ENCODE peak calls at places on chromosome 3, in six cellular contexts. H is uterus, Q is fibroblast of lung, O is fibroblast of the aortic adventitia, W is Panc1, J is left lung. C is an unnamed sample.
A peak's percentile ranks its signal among the peaks of the same experiment; 100 is the strongest.

GRCh38 chr3:12545473-12545791 is at the start of gene MKRN2OS:
- DNase-seq in H (no peak), Q (no peak), O (no peak), W (no peak), J (no peak), C (no peak)

GRCh38 chr3:194715022-194715800 is 29.5 kb downstream of the FAM43A start:
- DNase-seq in H (no peak), Q (no peak), O (no peak), W (no peak), J (no peak), C (no peak)

GRCh38 chr3:50089603-50089945 is 855 bp downstream of the RBM5 start:
- DNase-seq in H (no peak), Q (peak; percentile 45), O (peak; percentile 27), W (no peak), J (no peak), C (no peak)

GRCh38 chr3:160163259-160163878 is 61.9 kb upstream of the C3orf80 start:
- DNase-seq in H (no peak), Q (no peak), O (peak; percentile 74), W (peak; percentile 15), J (no peak), C (no peak)

GRCh38 chr3:149382091-149382467 is 4.6 kb upstream of the TM4SF1 start:
- DNase-seq in H (no peak), Q (peak; percentile 90), O (peak; percentile 94), W (no peak), J (no peak), C (no peak)

GRCh38 chr3:174955513-174956001 is 96.4 kb downstream of the NAALADL2 start:
- DNase-seq in H (no peak), Q (peak; percentile 69), O (peak; percentile 45), W (no peak), J (no peak), C (no peak)

GRCh38 chr3:66224220-66224619 is 3.4 kb downstream of the SLC25A26 start:
- DNase-seq in H (no peak), Q (no peak), O (no peak), W (no peak), J (no peak), C (no peak)

GRCh38 chr3:14418259-14418658 is 15.9 kb downstream of the SLC6A6 start:
- DNase-seq in H (no peak), Q (no peak), O (no peak), W (no peak), J (no peak), C (no peak)

GRCh38 chr3:155631323-155632019 is 113.4 kb downstream of the PLCH1 start:
- DNase-seq in H (no peak), Q (peak; percentile 25), O (peak; percentile 60), W (no peak), J (no peak), C (no peak)

GRCh38 chr3:139935071-139935865 is at the start of gene CLSTN2:
- DNase-seq in H (peak; percentile 74), Q (peak; percentile 67), O (peak; percentile 4), W (no peak), J (peak; percentile 38), C (no peak)

GRCh38 chr3:123076496-123077418 is 9.9 kb downstream of the PDIA5 start:
- DNase-seq in H (peak; percentile 51), Q (no peak), O (peak; percentile 62), W (no peak), J (no peak), C (no peak)

GRCh38 chr3:114700637-114701234 is 406.9 kb downstream of the TIGIT start:
- DNase-seq in H (no peak), Q (no peak), O (no peak), W (no peak), J (no peak), C (no peak)

GRCh38 chr3:130442284-130442683 is 74.7 kb upstream of the COL6A6 start:
- DNase-seq in H (no peak), Q (no peak), O (no peak), W (no peak), J (peak; percentile 40), C (no peak)

GRCh38 chr3:182609575-182610156 is 183.6 kb upstream of the ATP11B start:
- DNase-seq in H (no peak), Q (no peak), O (no peak), W (no peak), J (peak; percentile 34), C (no peak)

GRCh38 chr3:65828706-65829105 is 210.0 kb downstream of the MAGI1 start:
- DNase-seq in H (no peak), Q (peak; percentile 82), O (no peak), W (no peak), J (no peak), C (no peak)

GRCh38 chr3:159807137-159808028 is 181.3 kb upstream of the IL12A start:
- DNase-seq in H (no peak), Q (no peak), O (no peak), W (no peak), J (no peak), C (no peak)

GRCh38 chr3:55482496-55483195 is 4.5 kb downstream of the WNT5A start:
- DNase-seq in H (no peak), Q (peak; percentile 75), O (no peak), W (no peak), J (no peak), C (no peak)

GRCh38 chr3:26622634-26623408 is at the start of gene LRRC3B:
- DNase-seq in H (no peak), Q (no peak), O (no peak), W (no peak), J (peak; percentile 30), C (no peak)

GRCh38 chr3:5644773-5645172 is 457.3 kb downstream of the EDEM1 start:
- DNase-seq in H (no peak), Q (no peak), O (no peak), W (no peak), J (no peak), C (no peak)
- TF ChIP-seq CTCF in H (no peak), Q (no peak), O (no peak), W (no peak), J (no peak), C (no peak)

GRCh38 chr3:170428095-170428494 is 9.4 kb downstream of the CLDN11 start:
- DNase-seq in H (no peak), Q (no peak), O (no peak), W (no peak), J (no peak), C (no peak)

GRCh38 chr3:170426240-170426797 is 7.7 kb downstream of the CLDN11 start:
- DNase-seq in H (no peak), Q (peak; percentile 78), O (peak; percentile 53), W (no peak), J (no peak), C (no peak)

GRCh38 chr3:170432416-170432815 is 13.7 kb downstream of the CLDN11 start:
- DNase-seq in H (no peak), Q (no peak), O (no peak), W (no peak), J (no peak), C (no peak)

GRCh38 chr3:170429050-170429449 is 10.4 kb downstream of the CLDN11 start:
- DNase-seq in H (no peak), Q (peak; percentile 91), O (peak; percentile 57), W (no peak), J (no peak), C (no peak)

DNA sequence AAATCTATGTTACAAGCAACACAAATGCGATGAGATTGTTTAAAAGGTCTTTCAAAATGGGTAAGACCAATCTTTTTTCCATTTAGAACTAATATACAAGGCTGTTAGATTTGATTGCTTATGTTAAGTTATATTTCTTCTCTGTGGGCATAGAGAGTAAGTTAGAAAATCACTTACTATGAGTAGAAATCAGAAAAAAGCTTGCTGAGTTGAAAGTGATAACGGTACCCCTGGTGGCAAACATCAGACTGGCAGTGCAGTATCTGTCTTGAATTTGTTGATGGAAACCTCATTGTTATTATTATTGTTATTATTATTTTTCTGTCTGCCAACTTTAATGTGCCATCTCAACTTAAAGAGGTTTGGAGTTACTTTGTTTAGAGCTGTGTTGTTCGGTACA is 12.4 kb downstream of the CLDN11 start:
- DNase-seq in H (no peak), Q (no peak), O (no peak), W (no peak), J (no peak), C (no peak)
- TF ChIP-seq CTCF in H (no peak), Q (peak; percentile 39), O (peak; percentile 25), W (no peak), J (no peak), C (no peak)

GRCh38 chr3:62211675-62212429 is 161.5 kb downstream of the FEZF2 start:
- DNase-seq in H (no peak), Q (no peak), O (no peak), W (no peak), J (no peak), C (no peak)
- TF ChIP-seq CTCF in H (no peak), Q (peak; percentile 18), O (no peak), W (peak; percentile 15), J (no peak), C (no peak)

DNA sequence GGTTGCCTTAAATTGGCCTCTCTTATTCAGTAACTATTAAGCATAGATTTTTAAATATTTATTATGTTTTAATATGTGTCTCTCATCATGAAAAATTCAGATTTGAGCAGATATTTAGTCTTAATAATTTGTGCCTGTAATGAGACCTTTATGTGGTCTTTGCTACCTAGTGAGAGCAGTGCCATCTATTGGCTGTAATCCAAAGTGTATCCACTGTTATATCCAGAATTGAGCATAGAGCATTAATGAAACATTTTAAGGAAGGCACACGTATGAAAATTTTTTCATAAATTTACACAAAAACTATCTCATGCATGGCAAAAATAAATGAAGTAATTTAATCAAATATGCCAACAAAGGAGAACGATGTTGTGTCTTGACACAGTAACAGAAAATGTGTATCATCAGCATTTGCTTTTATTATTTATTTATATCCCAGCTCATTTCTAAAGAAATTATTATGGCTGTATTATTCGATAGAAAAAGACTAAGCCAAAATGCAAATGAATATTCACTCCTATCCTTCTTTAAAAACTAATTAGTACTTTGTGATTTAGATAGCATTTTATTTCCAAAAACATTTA is 203.5 kb downstream of the RSRC1 start:
- DNase-seq in H (no peak), Q (peak; percentile 15), O (peak; percentile 19), W (peak; percentile 22), J (no peak), C (no peak)
- TF ChIP-seq CTCF in H (no peak), Q (peak; percentile 24), O (no peak), W (peak; percentile 66), J (peak; percentile 11), C (no peak)

DNA sequence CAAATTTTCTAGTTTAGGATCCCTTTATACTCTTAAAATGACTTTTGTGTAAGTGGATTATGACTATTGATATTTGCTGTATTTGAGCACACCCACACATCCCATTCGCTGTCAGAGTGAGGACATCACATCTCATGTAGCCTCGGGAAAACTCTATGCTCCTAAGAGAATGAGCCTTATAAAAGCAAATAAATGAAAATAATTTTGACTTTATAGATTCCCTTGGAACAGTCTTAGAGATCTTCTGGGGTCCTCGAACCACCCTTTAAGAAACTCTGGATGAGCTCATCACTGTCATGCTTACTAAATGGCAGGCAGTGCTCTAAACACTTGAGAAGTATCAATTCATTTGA is 16.1 kb upstream of the EXOG start:
- DNase-seq in H (no peak), Q (no peak), O (no peak), W (no peak), J (no peak), C (no peak)
- TF ChIP-seq CTCF in H (no peak), Q (no peak), O (no peak), W (peak; percentile 66), J (no peak), C (peak; percentile 1)

GRCh38 chr3:177119829-177120228 is 77.5 kb downstream of the TBL1XR1 start:
- DNase-seq in H (no peak), Q (no peak), O (no peak), W (no peak), J (no peak), C (no peak)
- TF ChIP-seq CTCF in H (no peak), Q (no peak), O (no peak), W (peak; percentile 1), J (no peak), C (no peak)